ENCODE peak calls at places on chromosomes 6 and 20, in six cellular contexts. Q, G, I, H, O and N are unnamed samples.

GRCh38 chr6:45419574-45420082 is 41.9 kb upstream of the SUPT3H start:
- DNase-seq in I (peak), G (no peak), H (peak), O (peak), Q (peak), N (peak)

GRCh38 chr6:83696674-83697073 is 12.2 kb downstream of the SNAP91 start:
- DNase-seq in G (no peak), I (no peak), H (no peak), O (no peak), Q (no peak), N (no peak)

GRCh38 chr6:86871681-86872080 is 65.6 kb upstream of the HTR1E start:
- DNase-seq in I (no peak), G (no peak), Q (no peak), O (no peak), H (no peak), N (no peak)

GRCh38 chr20:10381477-10381876 is 52.5 kb downstream of the MKKS start:
- DNase-seq in I (no peak), Q (no peak), H (no peak), G (no peak), O (no peak), N (no peak)

GRCh38 chr6:138545621-138545980 is 46.3 kb upstream of the NHSL1 start:
- DNase-seq in I (peak), G (peak), O (no peak), H (peak), Q (no peak), N (peak)

GRCh38 chr20:46694484-46694883 is 5.2 kb upstream of the TP53RK start:
- DNase-seq in O (no peak), G (peak), Q (no peak), I (no peak), H (no peak), N (no peak)

GRCh38 chr6:148037496-148037895 is 305.1 kb upstream of the SASH1 start:
- DNase-seq in I (no peak), Q (no peak), H (no peak), G (peak), O (no peak), N (no peak)

GRCh38 chr6:167394330-167394729 is 69.4 kb downstream of the TTLL2 start:
- DNase-seq in I (no peak), O (no peak), G (no peak), Q (no peak), H (no peak), N (no peak)

GRCh38 chr20:38199506-38200390 is 34.7 kb upstream of the TGM2 start:
- DNase-seq in H (no peak), G (peak), I (no peak), Q (no peak), O (no peak), N (peak)

GRCh38 chr20:46057856-46058655 is 29.0 kb downstream of the SLC12A5 start:
- DNase-seq in H (peak), G (peak), Q (no peak), O (no peak), I (peak), N (peak)

DNA sequence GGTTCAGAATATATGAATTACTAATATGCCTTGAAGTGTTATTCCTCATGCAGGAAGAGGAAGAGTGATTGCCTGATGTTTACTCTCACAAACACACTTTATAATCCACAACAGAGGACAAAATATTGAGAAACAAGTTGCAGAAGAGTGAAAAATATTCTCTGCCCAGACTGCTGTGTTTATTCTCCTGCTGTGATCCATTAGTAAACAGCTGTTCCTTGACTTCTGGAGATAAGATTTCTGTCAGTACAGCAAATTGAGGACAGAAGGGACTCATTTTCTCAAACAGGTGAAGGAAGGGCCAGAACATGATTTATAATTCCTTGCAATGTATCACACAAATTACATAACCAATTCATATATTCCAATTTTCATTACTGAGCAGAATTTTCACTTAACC is 148.0 kb downstream of the EPM2A start:
- DNase-seq in I (no peak), H (no peak), Q (no peak), G (no peak), O (no peak), N (no peak)
- TF ChIP-seq POLR2A in I (no peak), H (no peak), Q (no peak), G (no peak), O (no peak), N (no peak)

GRCh38 chr6:1790684-1791083 is 181.0 kb downstream of the FOXC1 start:
- DNase-seq in Q (no peak), O (no peak), H (no peak), I (no peak), G (no peak), N (no peak)

GRCh38 chr6:1795923-1796322 is 186.2 kb downstream of the FOXC1 start:
- DNase-seq in I (no peak), Q (no peak), O (no peak), H (no peak), G (no peak), N (no peak)

GRCh38 chr6:1789092-1789491 is 179.4 kb downstream of the FOXC1 start:
- DNase-seq in G (peak), I (no peak), H (no peak), Q (no peak), O (no peak), N (no peak)

GRCh38 chr6:1796706-1797529 is 187.2 kb downstream of the FOXC1 start:
- DNase-seq in O (no peak), Q (no peak), I (peak), H (no peak), G (peak), N (no peak)

GRCh38 chr6:1792989-1793388 is 183.3 kb downstream of the FOXC1 start:
- DNase-seq in G (peak), H (no peak), O (peak), I (peak), Q (no peak), N (no peak)
- TF ChIP-seq CTCF in G (peak), H (peak), O (peak), I (peak), Q (no peak), N (peak)

DNA sequence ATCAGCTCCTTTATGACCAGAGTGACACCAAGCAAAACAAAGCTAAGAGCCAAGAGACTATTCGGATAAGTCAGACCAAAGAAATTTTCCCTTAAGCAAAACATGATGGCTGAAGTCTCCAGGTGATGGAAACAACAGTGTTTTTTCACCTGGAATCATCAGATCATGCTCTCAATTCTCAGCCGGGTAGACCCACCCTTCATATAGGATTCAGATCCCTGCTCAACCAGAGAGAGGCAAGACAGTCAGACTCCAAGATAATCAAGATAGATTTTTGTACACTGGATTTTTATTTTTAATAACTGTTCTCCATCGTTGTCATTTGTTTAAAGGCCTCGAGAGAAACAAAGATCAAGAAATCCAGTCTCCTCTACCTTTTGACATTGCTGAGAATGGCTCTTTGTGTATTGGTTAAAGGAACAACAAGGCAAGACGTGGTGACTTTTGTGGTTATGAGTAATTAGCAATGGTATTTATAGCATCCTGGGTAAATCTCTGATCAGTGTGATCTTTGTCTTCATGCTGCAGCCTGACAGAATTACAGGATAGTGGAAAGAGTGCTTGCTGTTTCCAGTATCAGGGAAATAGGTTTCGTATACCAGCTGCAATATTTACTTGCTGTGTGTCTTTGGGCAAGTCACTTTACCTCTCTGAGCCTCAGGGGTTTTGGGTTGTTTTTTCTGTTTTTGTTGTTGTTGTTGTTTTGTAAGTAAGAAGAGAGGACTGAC is 29.9 kb downstream of the ID4 start:
- DNase-seq in H (no peak), Q (no peak), G (peak), O (no peak), I (no peak), N (no peak)
- H3K27ac ChIP-seq in H (no peak), Q (peak), G (no peak), O (no peak), I (no peak), N (no peak)

GRCh38 chr20:3044336-3044965 is 1.0 kb downstream of the GNRH2 start:
- DNase-seq in Q (no peak), O (no peak), I (no peak), G (no peak), H (no peak), N (no peak)

GRCh38 chr20:3045042-3045815 is 623 bp upstream of the MRPS26 start:
- DNase-seq in I (peak), O (peak), G (peak), H (peak), Q (peak), N (peak)

GRCh38 chr20:3041818-3042504 is 1.5 kb upstream of the GNRH2 start:
- DNase-seq in G (peak), H (no peak), Q (no peak), O (no peak), I (peak), N (no peak)

GRCh38 chr20:3042621-3043020 is 801 bp upstream of the GNRH2 start:
- DNase-seq in I (no peak), H (peak), G (no peak), Q (no peak), O (no peak), N (no peak)

DNA sequence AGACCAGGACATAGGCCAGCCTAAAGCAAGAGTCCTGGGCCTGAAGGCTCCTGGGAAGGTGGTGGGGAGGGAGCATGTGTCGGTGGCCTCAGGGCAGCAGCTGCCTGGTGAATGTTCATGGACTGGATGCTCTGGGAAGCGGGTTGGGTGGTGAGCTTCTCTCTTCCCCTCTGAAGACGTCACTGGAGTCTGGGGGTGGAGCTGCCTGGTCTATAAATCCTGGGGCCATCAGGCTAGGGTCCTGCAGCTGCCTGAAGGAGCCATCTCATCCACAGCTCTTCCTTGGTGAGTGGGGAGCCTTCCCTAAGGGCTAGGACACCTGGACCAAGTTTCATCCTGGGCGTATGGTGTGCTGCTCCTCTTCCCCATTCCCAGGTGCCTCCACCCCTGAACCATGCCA is at the start of gene GNRH2:
- DNase-seq in O (no peak), Q (no peak), I (no peak), G (no peak), H (no peak), N (no peak)
- TF ChIP-seq POLR2A in O (no peak), Q (no peak), I (no peak), G (no peak), H (no peak), N (no peak)

GRCh38 chr6:1686117-1687098 is 76.7 kb downstream of the FOXC1 start:
- DNase-seq in O (no peak), I (no peak), Q (no peak), H (no peak), G (peak), N (no peak)
- TF ChIP-seq CTCF in O (peak), I (no peak), Q (no peak), H (no peak), G (peak), N (peak)

GRCh38 chr20:3326779-3327521 is 80.5 kb downstream of the DNAAF9 start:
- DNase-seq in I (no peak), H (no peak), O (no peak), G (no peak), Q (no peak), N (no peak)
- H3K27ac ChIP-seq in I (no peak), H (no peak), O (no peak), G (no peak), Q (no peak), N (no peak)